ENCODE peak calls at places on chromosomes 16 and 17, in ten cellular contexts. D, M, Q, W, L, C, R, G, F and K are unnamed samples.

GRCh38 chr16:27455700-27456099 is 53.7 kb downstream of the IL21R start:
- DNase-seq in C (no peak), G (no peak), W (no peak), Q (peak), D (no peak), R (no peak), M (no peak), F (no peak), L (no peak), K (peak)

GRCh38 chr17:67177732-67178131 is 67.3 kb downstream of the HELZ start:
- DNase-seq in D (no peak), Q (no peak), G (no peak), C (no peak), R (no peak), F (no peak), L (no peak), W (no peak), M (no peak), K (no peak)

GRCh38 chr17:17097763-17098345 is 55.6 kb downstream of the MPRIP start:
- DNase-seq in Q (no peak), C (no peak), F (no peak), R (no peak), L (no peak), M (no peak), G (no peak), W (no peak), D (no peak), K (no peak)

GRCh38 chr16:63228259-63228658 is 1192.0 kb upstream of the CDH8 start:
- DNase-seq in W (no peak), G (no peak), C (no peak), R (no peak), F (no peak), M (no peak), Q (no peak), L (no peak), D (no peak), K (no peak)

GRCh38 chr17:75288784-75289121 is 480 bp downstream of the SLC25A19 start:
- DNase-seq in C (no peak), F (peak), G (no peak), R (no peak), W (no peak), L (no peak), Q (no peak), D (peak), M (no peak), K (no peak)

GRCh38 chr17:28443901-28444638 is 29.4 kb upstream of the SLC13A2 start:
- DNase-seq in C (no peak), D (no peak), F (no peak), Q (no peak), M (no peak), R (no peak), G (no peak), W (no peak), L (no peak), K (no peak)

GRCh38 chr17:27545562-27546229 is 85.3 kb upstream of the LGALS9 start:
- DNase-seq in D (no peak), C (no peak), L (no peak), Q (no peak), F (no peak), G (peak), R (no peak), M (no peak), W (peak), K (no peak)

GRCh38 chr16:17419266-17419665 is 51.5 kb downstream of the XYLT1 start:
- DNase-seq in R (no peak), C (no peak), M (no peak), Q (no peak), W (no peak), F (no peak), D (no peak), L (no peak), G (no peak), K (no peak)

GRCh38 chr16:20614201-20615141 is 38.3 kb upstream of the ACSM2B start:
- DNase-seq in D (no peak), W (peak), C (no peak), Q (no peak), R (no peak), L (no peak), G (no peak), M (no peak), F (no peak), K (no peak)

GRCh38 chr17:32518856-32519768 is 32.3 kb downstream of the CDK5R1 start:
- DNase-seq in M (peak), W (peak), C (peak), G (peak), D (peak), F (peak), Q (peak), R (no peak), L (no peak), K (peak)

GRCh38 chr17:43562679-43563146 is 16.6 kb upstream of the ETV4 start:
- DNase-seq in Q (no peak), G (no peak), C (no peak), W (no peak), R (no peak), M (no peak), F (no peak), L (no peak), D (peak), K (no peak)

GRCh38 chr16:53433509-53433908 is 762 bp upstream of the RBL2 start:
- DNase-seq in C (no peak), W (no peak), D (peak), F (no peak), M (no peak), L (no peak), R (no peak), G (no peak), Q (peak), K (no peak)

GRCh38 chr17:36004604-36005003 is 3.3 kb upstream of the CCL15 start:
- DNase-seq in R (no peak), G (no peak), F (no peak), D (no peak), C (no peak), M (no peak), L (no peak), W (no peak), Q (no peak), K (no peak)

GRCh38 chr17:32015245-32016013 is 8.2 kb downstream of the LRRC37B start:
- DNase-seq in R (no peak), F (no peak), D (no peak), Q (no peak), M (no peak), G (peak), W (peak), L (peak), C (no peak), K (no peak)

GRCh38 chr17:5044630-5045029 is 9.4 kb upstream of the SLC52A1 start:
- DNase-seq in L (no peak), F (no peak), W (no peak), G (no peak), D (no peak), R (no peak), C (no peak), Q (no peak), M (no peak), K (no peak)

GRCh38 chr17:77315010-77315409 is 174.2 kb downstream of the SEC14L1 start:
- DNase-seq in C (no peak), G (no peak), D (no peak), F (no peak), Q (no peak), L (no peak), W (no peak), R (no peak), M (no peak), K (no peak)

GRCh38 chr17:78563189-78564145 is 13.7 kb downstream of the DNAH17 start:
- DNase-seq in G (peak), W (no peak), C (no peak), D (no peak), R (no peak), M (no peak), F (no peak), L (no peak), Q (peak), K (no peak)

GRCh38 chr16:58280846-58281301 is 14.0 kb downstream of the PRSS54 start:
- DNase-seq in G (peak), D (peak), R (no peak), F (no peak), L (no peak), Q (peak), M (no peak), C (no peak), W (no peak), K (no peak)

GRCh38 chr17:66807182-66807581 is 27.7 kb upstream of the CACNG5 start:
- DNase-seq in D (no peak), W (peak), L (no peak), M (no peak), Q (no peak), R (no peak), F (no peak), C (no peak), G (no peak), K (no peak)

GRCh38 chr16:83040174-83040573 is 413.4 kb downstream of the CDH13 start:
- DNase-seq in D (no peak), Q (no peak), W (no peak), G (peak), F (no peak), M (no peak), R (no peak), C (no peak), L (no peak), K (no peak)

GRCh38 chr17:7484964-7485377 is 805 bp downstream of the POLR2A start:
- DNase-seq in C (no peak), F (no peak), R (no peak), W (no peak), D (peak), Q (no peak), L (no peak), M (no peak), G (no peak), K (no peak)

GRCh38 chr17:53150101-53150698 is 672.5 kb upstream of the KIF2B start:
- DNase-seq in L (peak), R (no peak), W (peak), C (no peak), Q (peak), M (no peak), G (no peak), F (no peak), D (peak), K (no peak)

GRCh38 chr17:43556292-43556691 is 10.2 kb upstream of the ETV4 start:
- DNase-seq in Q (peak), M (peak), R (no peak), W (no peak), F (no peak), G (peak), C (no peak), L (peak), D (no peak), K (no peak)

GRCh38 chr17:74485841-74486240 is 19.4 kb downstream of the CD300A start:
- DNase-seq in C (no peak), Q (no peak), W (no peak), M (no peak), R (no peak), F (peak), G (no peak), D (no peak), L (no peak), K (no peak)

GRCh38 chr17:4759776-4760236 is 11.9 kb upstream of the TM4SF5 start:
- DNase-seq in Q (no peak), R (no peak), D (no peak), F (no peak), W (no peak), M (no peak), G (no peak), C (no peak), L (no peak), K (no peak)

GRCh38 chr16:84324439-84325262 is 30.0 kb downstream of the WFDC1 start:
- DNase-seq in W (no peak), C (no peak), M (no peak), G (peak), D (no peak), F (no peak), Q (no peak), L (no peak), R (no peak), K (no peak)

GRCh38 chr16:79821911-79822310 is 221.4 kb upstream of the MAF start:
- DNase-seq in W (no peak), D (no peak), L (no peak), M (no peak), G (no peak), C (no peak), R (no peak), F (no peak), Q (no peak), K (no peak)

GRCh38 chr17:39674702-39675389 is 6.6 kb downstream of the PNMT start:
- DNase-seq in M (peak), D (no peak), R (no peak), F (peak), L (peak), W (no peak), C (no peak), Q (peak), G (peak), K (no peak)

GRCh38 chr17:12352127-12352526 is 313.6 kb upstream of the MYOCD start:
- DNase-seq in F (no peak), W (no peak), R (no peak), M (no peak), C (no peak), G (no peak), Q (no peak), L (no peak), D (no peak), K (no peak)

GRCh38 chr17:17812211-17813054 is 24.4 kb downstream of the SREBF1 start:
- DNase-seq in Q (peak), M (peak), W (no peak), R (peak), F (peak), G (peak), C (peak), D (peak), L (peak), K (peak)

GRCh38 chr16:25210758-25211157 is 6.0 kb upstream of the AQP8 start:
- DNase-seq in L (no peak), R (no peak), M (no peak), F (no peak), C (no peak), Q (peak), G (peak), D (no peak), W (no peak), K (no peak)

GRCh38 chr16:57066625-57067024 is 25.8 kb upstream of the CPNE2 start:
- DNase-seq in F (no peak), Q (no peak), M (no peak), W (no peak), R (no peak), C (no peak), G (no peak), L (no peak), D (no peak), K (no peak)

GRCh38 chr16:23768581-23768980 is 13.8 kb downstream of the CHP2 start:
- DNase-seq in L (no peak), C (no peak), Q (no peak), G (no peak), W (no peak), R (no peak), D (no peak), M (no peak), F (no peak), K (no peak)

GRCh38 chr17:7439462-7440112 is at the start of gene FGF11:
- DNase-seq in M (peak), D (no peak), F (no peak), R (no peak), W (no peak), Q (no peak), L (no peak), G (no peak), C (no peak), K (peak)